ENCODE peak calls at places on chromosomes 5 and 9, in six cellular contexts. Y, R, D, Q, L and E are unnamed samples.

GRCh38 chr5:101429241-101429640 is 526.2 kb upstream of the ST8SIA4 start:
- DNase-seq in D (no peak), Q (no peak), R (no peak), L (no peak), Y (no peak), E (no peak)

GRCh38 chr9:98045234-98046160 is 11.0 kb upstream of the NANS start:
- DNase-seq in L (peak), Q (no peak), D (no peak), R (no peak), Y (no peak), E (no peak)

GRCh38 chr5:141760193-141760592 is 78.2 kb upstream of the ARAP3 start:
- DNase-seq in Y (no peak), Q (no peak), R (no peak), D (no peak), L (no peak), E (no peak)

GRCh38 chr5:79349047-79349446 is 113.1 kb downstream of the JMY start:
- DNase-seq in R (no peak), D (no peak), Q (no peak), L (no peak), Y (no peak), E (no peak)

GRCh38 chr9:126027566-126027965 is 280.4 kb downstream of the PBX3 start:
- DNase-seq in Q (no peak), Y (no peak), L (no peak), R (no peak), D (no peak), E (no peak)

GRCh38 chr5:21680196-21680595 is 1172.9 kb downstream of the CDH12 start:
- DNase-seq in D (no peak), L (no peak), R (no peak), Q (no peak), Y (no peak), E (no peak)

GRCh38 chr9:87087197-87087596 is 139.9 kb upstream of the GAS1 start:
- DNase-seq in L (no peak), Q (no peak), Y (no peak), D (no peak), R (no peak), E (no peak)

GRCh38 chr5:124735169-124735858 is 11.1 kb downstream of the ZNF608 start:
- DNase-seq in Q (peak), D (no peak), Y (peak), R (peak), L (no peak), E (no peak)

GRCh38 chr9:121935744-121936143 is 157.4 kb downstream of the TTLL11 start:
- DNase-seq in Y (peak), D (no peak), Q (no peak), L (no peak), R (peak), E (no peak)

GRCh38 chr5:943874-944620 is 51.4 kb downstream of the TRIP13 start:
- DNase-seq in Q (peak), Y (no peak), R (no peak), L (no peak), D (no peak), E (peak)

GRCh38 chr9:93597142-93597706 is 20.8 kb downstream of the PHF2 start:
- DNase-seq in L (no peak), Q (no peak), R (no peak), D (no peak), Y (peak), E (peak)

GRCh38 chr5:61270510-61271165 is 61.4 kb upstream of the ZSWIM6 start:
- DNase-seq in Y (no peak), D (no peak), Q (no peak), L (no peak), R (peak), E (no peak)

GRCh38 chr9:35495984-35496383 is 6.1 kb downstream of the RUSC2 start:
- DNase-seq in Y (no peak), L (no peak), D (no peak), R (no peak), Q (no peak), E (no peak)

GRCh38 chr5:68949711-68950110 is 144.1 kb upstream of the SLC30A5 start:
- DNase-seq in Q (no peak), D (no peak), Y (no peak), R (no peak), L (no peak), E (no peak)

GRCh38 chr9:132241840-132242620 is 80.2 kb downstream of the NTNG2 start:
- DNase-seq in L (no peak), Y (no peak), Q (peak), R (peak), D (no peak), E (peak)

GRCh38 chr5:115472601-115473000 is 72.0 kb downstream of the FEM1C start:
- DNase-seq in Y (no peak), D (no peak), L (no peak), Q (no peak), R (no peak), E (no peak)

GRCh38 chr5:38591450-38591849 is 35.0 kb upstream of the LIFR start:
- DNase-seq in Y (no peak), D (no peak), Q (no peak), L (no peak), R (no peak), E (no peak)

GRCh38 chr5:54719384-54720306 is 202.1 kb downstream of the SNX18 start:
- DNase-seq in Y (peak), Q (no peak), R (peak), L (no peak), D (no peak), E (no peak)

GRCh38 chr9:72596451-72597180 is 75.2 kb downstream of the TMC1 start:
- DNase-seq in D (no peak), R (no peak), L (no peak), Q (no peak), Y (no peak), E (no peak)

GRCh38 chr5:82347213-82347947 is 69.2 kb upstream of the RPS23 start:
- DNase-seq in Y (no peak), R (no peak), D (no peak), Q (no peak), L (no peak), E (no peak)

GRCh38 chr9:127084071-127085039 is 38.1 kb downstream of the ANGPTL2 start:
- DNase-seq in Y (no peak), L (no peak), Q (no peak), R (no peak), D (no peak), E (no peak)

GRCh38 chr9:23717505-23717904 is 108.5 kb downstream of the ELAVL2 start:
- DNase-seq in R (no peak), Y (no peak), Q (no peak), D (no peak), L (no peak), E (no peak)

GRCh38 chr5:123156577-123157296 is 67.7 kb downstream of the PRDM6 start:
- DNase-seq in L (no peak), Y (no peak), D (no peak), Q (no peak), R (no peak), E (no peak)

GRCh38 chr5:86909461-86909881 is 291.7 kb downstream of the COX7C start:
- DNase-seq in Q (no peak), Y (no peak), R (no peak), D (no peak), L (no peak), E (no peak)

GRCh38 chr9:121459513-121459912 is 40.1 kb downstream of the GGTA1 start:
- DNase-seq in D (no peak), R (no peak), L (no peak), Y (no peak), Q (no peak), E (no peak)

GRCh38 chr5:154631141-154631540 is 124.0 kb upstream of the LARP1 start:
- DNase-seq in Y (no peak), L (no peak), R (peak), Q (no peak), D (no peak), E (peak)

GRCh38 chr5:39427225-39427624 is 2.4 kb upstream of the DAB2 start:
- DNase-seq in D (no peak), Y (no peak), L (no peak), Q (no peak), R (no peak), E (no peak)

GRCh38 chr5:135954899-135955298 is at the start of gene LECT2:
- DNase-seq in Y (no peak), R (no peak), Q (no peak), L (no peak), D (no peak), E (no peak)

GRCh38 chr9:105901514-105902109 is 207.3 kb downstream of the TMEM38B start:
- DNase-seq in Y (peak), D (peak), L (no peak), Q (peak), R (peak), E (no peak)

GRCh38 chr5:27911216-27911615 is 872.8 kb upstream of the CDH9 start:
- DNase-seq in Y (no peak), D (no peak), L (no peak), Q (no peak), R (no peak), E (no peak)

GRCh38 chr9:21836437-21837161 is 34.2 kb downstream of the MTAP start:
- DNase-seq in L (peak), D (no peak), R (no peak), Y (no peak), Q (no peak), E (no peak)

GRCh38 chr5:6201626-6202025 is 176.7 kb downstream of the MED10 start:
- DNase-seq in L (no peak), Y (no peak), Q (no peak), R (no peak), D (no peak), E (no peak)

GRCh38 chr5:40797273-40798011 is 732 bp downstream of the PRKAA1 start:
- DNase-seq in R (peak), Q (peak), D (peak), L (peak), Y (peak), E (peak)

GRCh38 chr9:18824095-18824666 is 208.8 kb downstream of the SAXO1 start:
- DNase-seq in Q (peak), D (no peak), L (no peak), Y (no peak), R (no peak), E (no peak)

GRCh38 chr5:170169996-170170395 is 62.8 kb upstream of the C5orf58 start:
- DNase-seq in R (no peak), Q (no peak), L (no peak), D (no peak), Y (no peak), E (no peak)

GRCh38 chr5:170166101-170166500 is 60.4 kb downstream of the FOXI1 start:
- DNase-seq in Y (no peak), D (no peak), R (no peak), L (no peak), Q (no peak), E (no peak)

GRCh38 chr5:170168002-170168401 is 62.3 kb downstream of the FOXI1 start:
- DNase-seq in D (no peak), Q (no peak), R (no peak), Y (no peak), L (no peak), E (no peak)

GRCh38 chr5:170164921-170165320 is 59.2 kb downstream of the FOXI1 start:
- DNase-seq in Q (no peak), Y (no peak), R (no peak), L (no peak), D (no peak), E (no peak)

GRCh38 chr5:170168797-170169196 is 63.1 kb downstream of the FOXI1 start:
- DNase-seq in L (no peak), R (no peak), Q (no peak), D (no peak), Y (no peak), E (no peak)
- TF ChIP-seq POLR2AphosphoS5 in L (no peak), R (no peak), Q (no peak), D (no peak), Y (no peak), E (no peak)

DNA sequence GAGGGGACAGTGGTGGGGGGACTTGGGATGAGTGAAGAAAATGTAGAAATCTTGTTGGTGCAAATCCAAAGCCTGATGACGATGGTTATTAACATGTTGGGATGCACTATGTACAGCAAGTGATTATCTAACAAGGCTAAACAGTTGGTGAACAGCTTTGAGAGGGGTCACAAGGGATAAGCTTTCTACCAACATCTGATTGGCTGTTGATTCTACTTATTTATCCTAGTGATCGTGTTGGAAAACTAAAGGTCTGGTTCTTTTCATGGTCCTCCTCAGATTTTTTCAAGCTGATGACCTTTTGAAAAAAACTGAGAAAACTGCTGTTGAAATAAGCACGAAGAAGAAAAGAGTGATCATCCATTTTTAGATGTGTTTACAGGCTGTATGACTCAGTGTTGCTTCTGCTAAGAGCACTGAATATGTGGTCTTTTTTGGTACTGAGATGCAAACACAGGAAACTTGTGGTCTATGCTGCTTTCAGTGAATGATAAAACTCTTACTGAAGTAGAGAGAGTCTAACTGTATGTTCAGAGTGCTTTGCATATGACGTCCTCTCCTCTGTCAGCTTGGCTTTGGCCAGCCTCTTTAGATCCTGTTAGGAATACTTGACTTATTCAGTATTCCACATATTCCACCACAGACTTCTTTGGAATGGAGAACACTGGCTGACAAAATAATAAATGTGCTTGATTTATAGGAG is 174.8 kb downstream of the SLF1 start:
- DNase-seq in D (peak), Q (no peak), L (no peak), R (no peak), Y (no peak), E (no peak)
- TF ChIP-seq POLR2AphosphoS5 in D (no peak), Q (no peak), L (no peak), R (no peak), Y (no peak), E (no peak)

DNA sequence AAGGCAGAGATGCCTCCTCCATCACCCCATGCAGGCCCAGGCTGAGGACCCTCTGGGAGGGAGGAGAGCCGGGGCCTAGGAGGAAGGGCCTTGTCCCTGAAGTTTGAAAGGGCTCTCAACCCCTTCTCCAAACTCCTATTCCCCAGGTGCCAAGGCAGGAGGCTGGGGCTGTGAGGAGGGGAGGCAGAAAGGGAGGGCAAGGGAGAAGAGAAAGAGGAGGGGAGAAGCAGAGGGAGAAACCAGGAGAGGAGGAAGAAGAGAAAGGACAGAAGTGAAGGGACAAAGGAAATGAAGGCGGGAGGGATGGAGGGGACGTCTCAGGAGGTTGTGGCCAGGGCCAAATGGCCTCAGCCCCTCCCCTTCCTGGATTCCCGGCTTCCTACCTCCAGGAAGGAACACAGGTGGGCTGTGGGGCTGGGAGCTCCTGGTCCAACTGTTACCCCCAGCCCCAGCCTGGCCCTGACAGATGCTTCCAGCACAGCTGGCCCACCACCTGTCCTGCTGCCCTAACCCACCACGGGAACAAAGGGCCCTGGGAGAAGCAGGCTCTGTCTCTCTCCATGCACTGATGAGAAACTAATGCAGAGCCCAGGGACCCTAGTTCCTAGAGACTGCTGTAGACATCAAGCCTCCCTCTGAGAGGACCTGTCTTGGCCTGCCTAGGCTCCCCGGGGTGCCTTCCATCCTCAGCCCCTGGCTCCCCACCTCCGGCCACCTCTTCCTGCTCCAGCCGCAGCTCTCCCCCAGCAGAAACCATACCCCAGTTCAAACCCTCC is 3.5 kb downstream of the DBN1 start:
- DNase-seq in D (no peak), R (no peak), L (no peak), Y (no peak), Q (no peak), E (no peak)
- TF ChIP-seq POLR2AphosphoS5 in D (no peak), R (no peak), L (no peak), Y (peak), Q (no peak), E (no peak)

GRCh38 chr5:121841900-121842299 is 9.8 kb upstream of the FTMT start:
- DNase-seq in L (no peak), D (no peak), Q (no peak), R (no peak), Y (no peak), E (no peak)
- TF ChIP-seq POLR2AphosphoS5 in L (no peak), D (no peak), Q (no peak), R (no peak), Y (no peak), E (no peak)